ENCODE peak calls at places on chromosomes 4 and X, in eight cellular contexts. Q is fibroblast of the aortic adventitia, R is cardiac fibroblast, Y is ovary, D is choroid plexus epithelial cell, F is AG09309, K is GM06990, S is left ventricle myocardium inferior. J is an unnamed sample.

GRCh38 chr4:136078971-136079370 is 1453.3 kb downstream of the PCDH18 start:
- DNase-seq in R (peak), Y (no peak), K (no peak), F (no peak), S (no peak), D (peak), Q (no peak), J (no peak)

GRCh38 chr4:169238445-169238844 is 32.3 kb downstream of the SH3RF1 start:
- DNase-seq in K (no peak), D (peak), Q (peak), R (peak), F (no peak), Y (no peak), S (no peak), J (no peak)

GRCh38 chr4:107349266-107349665 is 313.2 kb upstream of the DKK2 start:
- DNase-seq in D (peak), K (no peak), F (no peak), Q (no peak), R (no peak), S (no peak), Y (no peak), J (no peak)

GRCh38 chr4:11337287-11337686 is 91.4 kb downstream of the HS3ST1 start:
- DNase-seq in Q (no peak), R (no peak), Y (no peak), K (no peak), S (no peak), F (no peak), D (no peak), J (no peak)

GRCh38 chr4:6723851-6724250 is 7.9 kb downstream of the BLOC1S4 start:
- DNase-seq in Q (no peak), F (no peak), K (no peak), S (no peak), D (no peak), Y (no peak), R (no peak), J (no peak)

GRCh38 chr4:135770505-135770904 is 1568.9 kb upstream of the PABPC4L start:
- DNase-seq in K (no peak), S (no peak), Q (no peak), D (no peak), Y (no peak), F (no peak), R (no peak), J (no peak)

GRCh38 chrX:114075073-114075673 is 508.7 kb upstream of the HTR2C start:
- DNase-seq in D (peak), Q (peak), S (no peak), R (peak), K (no peak), Y (no peak), F (no peak), J (no peak)

GRCh38 chrX:77493677-77494553 is 46.7 kb downstream of the FGF16 start:
- DNase-seq in Q (peak), K (no peak), F (peak), S (no peak), R (peak), Y (no peak), D (peak), J (no peak)

GRCh38 chrX:68647156-68647957 is at the start of gene STARD8:
- DNase-seq in F (no peak), Y (no peak), R (peak), K (no peak), S (peak), D (peak), Q (peak), J (no peak)

GRCh38 chr4:48379587-48380140 is 38.3 kb downstream of the SLAIN2 start:
- DNase-seq in S (no peak), Y (no peak), Q (no peak), F (no peak), D (no peak), K (no peak), R (no peak), J (no peak)

GRCh38 chr4:24771241-24771640 is 24.1 kb upstream of the SOD3 start:
- DNase-seq in F (no peak), Y (no peak), S (no peak), R (no peak), Q (peak), D (no peak), K (no peak), J (no peak)

GRCh38 chrX:40947276-40947675 is 138.0 kb upstream of the USP9X start:
- DNase-seq in F (no peak), K (no peak), Q (peak), D (peak), Y (no peak), S (no peak), R (peak), J (no peak)

GRCh38 chr4:149735796-149736195 is 79.8 kb downstream of the IQCM start:
- DNase-seq in K (no peak), D (peak), Y (no peak), F (no peak), Q (peak), S (no peak), R (peak), J (no peak)

GRCh38 chr4:147570616-147571015 is 46.6 kb upstream of the TMEM184C start:
- DNase-seq in S (no peak), R (peak), F (no peak), Y (no peak), K (no peak), D (peak), Q (peak), J (no peak)

GRCh38 chr4:138734746-138735145 is 280.8 kb upstream of the NOCT start:
- DNase-seq in F (no peak), D (peak), Q (peak), K (no peak), R (peak), S (no peak), Y (no peak), J (no peak)

GRCh38 chr4:40180356-40180755 is 16.5 kb upstream of the RHOH start:
- DNase-seq in S (no peak), Q (peak), K (no peak), Y (no peak), D (peak), R (peak), F (peak), J (no peak)

GRCh38 chr4:2689825-2690700 is 66.1 kb downstream of the TNIP2 start:
- DNase-seq in D (no peak), F (no peak), Q (no peak), Y (no peak), K (peak), R (no peak), S (no peak), J (no peak)

GRCh38 chr4:77599378-77599777 is 6.2 kb upstream of the CXCL13 start:
- DNase-seq in F (no peak), Q (peak), K (no peak), Y (no peak), R (peak), D (peak), S (no peak), J (no peak)

GRCh38 chr4:119328695-119329094 is 6.8 kb upstream of the FABP2 start:
- DNase-seq in S (no peak), Y (no peak), Q (no peak), D (no peak), R (no peak), K (no peak), F (no peak), J (no peak)

GRCh38 chr4:123830920-123831319 is 434.3 kb downstream of the SPRY1 start:
- DNase-seq in K (no peak), D (no peak), F (no peak), S (no peak), Q (no peak), R (peak), Y (no peak), J (no peak)

GRCh38 chr4:112751447-112751846 is 114.5 kb downstream of the LARP7 start:
- DNase-seq in D (no peak), F (no peak), Y (no peak), S (no peak), K (no peak), Q (no peak), R (no peak), J (no peak)

GRCh38 chr4:18397681-18398080 is 376.1 kb upstream of the LCORL start:
- DNase-seq in R (no peak), K (no peak), S (no peak), F (no peak), Y (no peak), Q (no peak), D (no peak), J (no peak)

GRCh38 chr4:165873298-165874071 is 448 bp downstream of the TLL1 start:
- DNase-seq in R (peak), Q (peak), S (peak), F (no peak), K (peak), Y (no peak), D (no peak), J (no peak)

GRCh38 chr4:165874072-165874798 is 1.2 kb downstream of the TLL1 start:
- DNase-seq in F (no peak), S (peak), Q (peak), D (no peak), K (peak), Y (no peak), R (peak), J (no peak)

GRCh38 chr4:165877291-165877690 is 4.3 kb downstream of the TLL1 start:
- DNase-seq in D (peak), Y (no peak), Q (peak), F (no peak), R (peak), S (no peak), K (no peak), J (no peak)

GRCh38 chr4:165874799-165875371 is 1.8 kb downstream of the TLL1 start:
- DNase-seq in Q (no peak), D (no peak), R (peak), K (peak), F (no peak), S (peak), Y (no peak), J (no peak)

DNA sequence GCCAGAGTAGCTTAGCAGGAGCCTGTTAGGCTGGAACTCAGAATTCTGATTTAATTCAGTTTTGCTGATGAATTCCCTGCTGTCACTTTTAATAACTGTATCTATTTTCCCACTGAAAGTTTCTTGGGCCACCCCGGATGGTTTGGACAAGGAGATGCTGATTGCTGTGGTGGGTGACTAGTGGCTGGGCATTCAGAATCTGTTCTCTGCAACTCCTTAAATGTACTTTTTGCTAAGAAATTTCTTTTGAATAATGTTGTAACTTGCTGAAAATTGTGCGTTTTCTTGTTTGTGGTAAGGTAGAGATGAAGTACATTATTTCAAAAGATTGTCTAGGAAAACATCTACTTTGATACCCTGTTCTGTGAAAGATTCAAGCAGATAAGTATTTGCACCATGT is 2.4 kb downstream of the TLL1 start:
- DNase-seq in Y (no peak), K (no peak), F (no peak), Q (no peak), D (no peak), S (no peak), R (no peak), J (no peak)
- H3K4me3 ChIP-seq in Y (no peak), K (no peak), F (no peak), Q (no peak), D (no peak), S (peak), R (no peak), J (peak)

GRCh38 chr4:139907001-139907809 is 241.6 kb downstream of the MGST2 start:
- DNase-seq in R (peak), S (no peak), F (no peak), K (peak), D (peak), Q (peak), Y (no peak), J (no peak)
- H3K4me3 ChIP-seq in R (no peak), S (no peak), F (no peak), K (no peak), D (no peak), Q (no peak), Y (no peak), J (no peak)

DNA sequence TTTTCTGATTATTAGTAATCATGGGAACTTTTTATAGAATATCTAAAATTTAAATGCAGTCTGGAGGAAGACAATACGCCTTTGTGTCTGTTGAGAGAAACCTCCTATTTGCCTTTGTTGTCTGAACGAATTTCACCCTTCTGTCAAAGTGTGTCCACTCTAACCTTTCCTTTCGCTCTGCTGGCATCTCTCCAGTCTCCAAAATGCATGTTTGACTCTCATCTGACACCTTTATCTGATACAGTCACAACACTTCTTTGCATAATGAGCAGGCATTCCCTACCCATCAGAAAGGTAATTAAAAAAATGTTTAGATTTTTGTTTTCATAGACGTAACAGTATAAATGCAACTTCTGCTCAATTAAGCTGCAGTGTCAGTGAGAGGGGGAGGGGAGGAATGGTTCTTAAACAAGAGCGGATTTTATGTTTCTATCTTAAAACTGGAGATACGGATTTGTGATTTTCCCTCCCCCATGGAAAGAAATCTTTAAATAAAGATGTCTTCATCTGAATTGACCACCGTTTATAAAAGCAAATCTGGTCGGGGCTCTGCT is 70.2 kb downstream of the CXXC4 start:
- DNase-seq in Y (no peak), Q (no peak), F (no peak), K (no peak), D (no peak), S (no peak), R (no peak), J (no peak)
- H3K4me3 ChIP-seq in Y (peak), Q (no peak), F (no peak), K (no peak), D (no peak), S (peak), R (no peak), J (no peak)

GRCh38 chrX:118974908-118975671 is 672 bp downstream of the LONRF3 start:
- DNase-seq in Y (peak), K (peak), Q (no peak), D (no peak), F (no peak), R (peak), S (peak), J (no peak)
- H3K4me3 ChIP-seq in Y (peak), K (no peak), Q (peak), D (peak), F (no peak), R (peak), S (peak), J (peak)

GRCh38 chr4:186722856-186723206 is 825 bp downstream of the FAT1 start:
- DNase-seq in S (no peak), Q (peak), K (no peak), Y (no peak), D (peak), R (no peak), F (no peak), J (no peak)

GRCh38 chr4:186725422-186726149 is 1.9 kb upstream of the FAT1 start:
- DNase-seq in S (peak), Q (peak), Y (peak), D (peak), R (peak), F (peak), K (no peak), J (peak)

GRCh38 chr4:186724048-186724860 is 598 bp upstream of the FAT1 start:
- DNase-seq in D (peak), K (no peak), F (no peak), R (peak), Y (peak), Q (peak), S (peak), J (no peak)

GRCh38 chr4:186724861-186725419 is 1.3 kb upstream of the FAT1 start:
- DNase-seq in Y (no peak), R (peak), K (no peak), S (no peak), F (no peak), D (peak), Q (peak), J (no peak)

GRCh38 chr4:186723207-186724047 is at the start of gene FAT1:
- DNase-seq in D (peak), F (no peak), K (no peak), Q (peak), R (peak), Y (peak), S (peak), J (no peak)
- H3K4me3 ChIP-seq in D (peak), F (peak), K (no peak), Q (peak), R (peak), Y (peak), S (peak), J (peak)

J was measured in RWPE2.